ENCODE peak calls at places on chromosomes 11 and 22, in ten cellular contexts. V is left colon, H is RPMI7951, A is hypothalamus, I is kidney tubule cell, W is mammary epithelial cell, Y is SJSA1, B is PC-3, T is caudate nucleus, Q is skeletal muscle cell. N is an unnamed sample.
A peak's percentile ranks its signal among the peaks of the same experiment; 100 is the strongest.

GRCh38 chr11:5536482-5536881 is 11.9 kb downstream of the OR52H1 start:
- DNase-seq in V (no peak), H (no peak), A (no peak), I (no peak), W (no peak), Y (no peak), B (no peak), T (no peak), Q (no peak), N (no peak)

GRCh38 chr11:28343304-28344233 is 235.4 kb downstream of the METTL15 start:
- DNase-seq in V (no peak), H (peak; percentile 80), A (no peak), I (peak; percentile 58), W (peak; percentile 66), Y (peak; percentile 81), B (peak; percentile 77), T (no peak), Q (peak; percentile 65), N (peak; percentile 41)

GRCh38 chr11:126186708-126187481 is 24.6 kb downstream of the RPUSD4 start:
- DNase-seq in V (no peak), H (no peak), A (no peak), I (no peak), W (no peak), Y (no peak), B (no peak), T (no peak), Q (no peak), N (no peak)

GRCh38 chr22:42280836-42281235 is 10.4 kb upstream of the TCF20 start:
- DNase-seq in V (no peak), H (no peak), A (no peak), I (peak; percentile 23), W (no peak), Y (no peak), B (no peak), T (no peak), Q (no peak), N (no peak)

GRCh38 chr22:22955276-22955798 is 67.7 kb downstream of the IGLL5 start:
- DNase-seq in V (no peak), H (no peak), A (no peak), I (no peak), W (peak; percentile 45), Y (no peak), B (no peak), T (no peak), Q (no peak), N (no peak)

GRCh38 chr11:19245351-19245750 is 4.6 kb upstream of the E2F8 start:
- DNase-seq in V (no peak), H (no peak), A (no peak), I (no peak), W (no peak), Y (no peak), B (peak; percentile 5), T (no peak), Q (no peak), N (no peak)

GRCh38 chr11:133530501-133530835 is 1.8 kb downstream of the OPCML start:
- DNase-seq in V (no peak), H (no peak), A (no peak), I (no peak), W (no peak), Y (no peak), B (no peak), T (no peak), Q (no peak), N (no peak)

GRCh38 chr11:34075178-34075820 is 23.8 kb downstream of the CAPRIN1 start:
- DNase-seq in V (no peak), H (peak; percentile 82), A (no peak), I (peak; percentile 51), W (peak; percentile 83), Y (peak; percentile 68), B (peak; percentile 78), T (no peak), Q (no peak), N (peak; percentile 57)

GRCh38 chr11:113189909-113190667 is 124.3 kb upstream of the TTC12 start:
- DNase-seq in V (no peak), H (peak; percentile 100), A (no peak), I (no peak), W (peak; percentile 98), Y (peak; percentile 38), B (peak; percentile 66), T (no peak), Q (peak; percentile 81), N (no peak)

GRCh38 chr11:58301576-58301975 is 33.5 kb upstream of the OR10W1 start:
- DNase-seq in V (no peak), H (peak; percentile 79), A (no peak), I (peak; percentile 57), W (peak; percentile 83), Y (no peak), B (peak; percentile 85), T (no peak), Q (peak; percentile 45), N (peak; percentile 58)

GRCh38 chr11:44383246-44383645 is 73.3 kb upstream of the ALX4 start:
- DNase-seq in V (no peak), H (no peak), A (no peak), I (no peak), W (no peak), Y (no peak), B (no peak), T (no peak), Q (no peak), N (no peak)

GRCh38 chr22:48079505-48080295 is 1317.2 kb downstream of the TBC1D22A start:
- DNase-seq in V (no peak), H (no peak), A (no peak), I (no peak), W (no peak), Y (no peak), B (no peak), T (no peak), Q (no peak), N (no peak)

GRCh38 chr11:119933164-119933563 is 204.2 kb upstream of the NECTIN1 start:
- DNase-seq in V (no peak), H (no peak), A (no peak), I (no peak), W (no peak), Y (no peak), B (no peak), T (no peak), Q (no peak), N (no peak)

GRCh38 chr11:133982901-133983300 is 26.1 kb upstream of the IGSF9B start:
- DNase-seq in V (no peak), H (no peak), A (no peak), I (no peak), W (no peak), Y (no peak), B (no peak), T (no peak), Q (no peak), N (no peak)

GRCh38 chr22:22171357-22172218 is 73.0 kb upstream of the VPREB1 start:
- DNase-seq in V (no peak), H (peak; percentile 22), A (no peak), I (peak; percentile 52), W (peak; percentile 10), Y (no peak), B (peak; percentile 44), T (no peak), Q (no peak), N (no peak)

GRCh38 chr11:76291576-76292526 is 85.5 kb upstream of the WNT11 start:
- DNase-seq in V (no peak), H (no peak), A (no peak), I (peak; percentile 89), W (no peak), Y (no peak), B (peak; percentile 41), T (no peak), Q (no peak), N (no peak)

GRCh38 chr11:19737575-19737974 is 24.9 kb downstream of the NAV2 start:
- DNase-seq in V (no peak), H (no peak), A (no peak), I (no peak), W (no peak), Y (no peak), B (no peak), T (no peak), Q (no peak), N (no peak)

GRCh38 chr11:24357620-24358386 is 139.1 kb upstream of the LUZP2 start:
- DNase-seq in V (no peak), H (no peak), A (no peak), I (no peak), W (no peak), Y (no peak), B (no peak), T (no peak), Q (no peak), N (no peak)

GRCh38 chr11:75261474-75261847 is 20.9 kb downstream of the TPBGL start:
- DNase-seq in V (peak; percentile 23), H (no peak), A (no peak), I (no peak), W (no peak), Y (no peak), B (no peak), T (no peak), Q (no peak), N (no peak)

GRCh38 chr11:109956124-109956793 is 136.9 kb upstream of the ZC3H12C start:
- DNase-seq in V (no peak), H (no peak), A (no peak), I (no peak), W (no peak), Y (no peak), B (no peak), T (no peak), Q (no peak), N (no peak)

GRCh38 chr22:43488937-43489336 is 77.1 kb downstream of the MPPED1 start:
- DNase-seq in V (no peak), H (no peak), A (no peak), I (no peak), W (no peak), Y (no peak), B (no peak), T (no peak), Q (no peak), N (no peak)